ENCODE peak calls at places on chromosomes 11 and 22, in four cellular contexts. A, V, X and C are unnamed samples.

GRCh38 chr11:120181446-120181992 is 29.3 kb upstream of the OAF start:
- DNase-seq in A (no peak), V (no peak), X (no peak), C (no peak)

GRCh38 chr22:27851974-27852713 is 50.6 kb upstream of the MN1 start:
- DNase-seq in A (peak; percentile 74), V (peak; percentile 52), X (no peak), C (no peak)

GRCh38 chr11:67291481-67292381 is 2.6 kb downstream of the ANKRD13D start:
- DNase-seq in A (no peak), V (no peak), X (no peak), C (no peak)

GRCh38 chr11:26649884-26650283 is 72.0 kb downstream of the SLC5A12 start:
- DNase-seq in A (peak; percentile 41), V (peak; percentile 65), X (peak; percentile 3), C (peak; percentile 38)

GRCh38 chr11:106468091-106468490 is 390.6 kb downstream of the AASDHPPT start:
- DNase-seq in A (no peak), V (peak; percentile 20), X (no peak), C (no peak)

GRCh38 chr22:36822581-36822980 is 5.7 kb upstream of the PVALB start:
- DNase-seq in A (no peak), V (no peak), X (no peak), C (no peak)

GRCh38 chr11:36015806-36016205 is 71.9 kb downstream of the LDLRAD3 start:
- DNase-seq in A (no peak), V (no peak), X (no peak), C (no peak)

GRCh38 chr11:10310301-10310841 is 5.5 kb downstream of the ADM start:
- DNase-seq in A (no peak), V (no peak), X (no peak), C (no peak)

GRCh38 chr11:105219670-105220069 is 80.1 kb upstream of the CARD18 start:
- DNase-seq in A (no peak), V (no peak), X (no peak), C (no peak)

GRCh38 chr11:37788141-37788877 is 1190.3 kb upstream of the RAG2 start:
- DNase-seq in A (no peak), V (no peak), X (no peak), C (no peak)

GRCh38 chr11:74932797-74933196 is 16.1 kb downstream of the XRRA1 start:
- DNase-seq in A (no peak), V (no peak), X (no peak), C (no peak)

GRCh38 chr22:17606472-17606871 is 22.1 kb downstream of the ATP6V1E1 start:
- DNase-seq in A (peak; percentile 42), V (no peak), X (no peak), C (no peak)

GRCh38 chr22:31625661-31626426 is 36.2 kb downstream of the PISD start:
- DNase-seq in A (no peak), V (no peak), X (no peak), C (peak; percentile 59)

GRCh38 chr11:34972892-34973291 is 56.5 kb downstream of the PDHX start:
- DNase-seq in A (no peak), V (no peak), X (no peak), C (no peak)
- TF ChIP-seq ELF1 in A (no peak), V (no peak), X (no peak), C (no peak)

DNA sequence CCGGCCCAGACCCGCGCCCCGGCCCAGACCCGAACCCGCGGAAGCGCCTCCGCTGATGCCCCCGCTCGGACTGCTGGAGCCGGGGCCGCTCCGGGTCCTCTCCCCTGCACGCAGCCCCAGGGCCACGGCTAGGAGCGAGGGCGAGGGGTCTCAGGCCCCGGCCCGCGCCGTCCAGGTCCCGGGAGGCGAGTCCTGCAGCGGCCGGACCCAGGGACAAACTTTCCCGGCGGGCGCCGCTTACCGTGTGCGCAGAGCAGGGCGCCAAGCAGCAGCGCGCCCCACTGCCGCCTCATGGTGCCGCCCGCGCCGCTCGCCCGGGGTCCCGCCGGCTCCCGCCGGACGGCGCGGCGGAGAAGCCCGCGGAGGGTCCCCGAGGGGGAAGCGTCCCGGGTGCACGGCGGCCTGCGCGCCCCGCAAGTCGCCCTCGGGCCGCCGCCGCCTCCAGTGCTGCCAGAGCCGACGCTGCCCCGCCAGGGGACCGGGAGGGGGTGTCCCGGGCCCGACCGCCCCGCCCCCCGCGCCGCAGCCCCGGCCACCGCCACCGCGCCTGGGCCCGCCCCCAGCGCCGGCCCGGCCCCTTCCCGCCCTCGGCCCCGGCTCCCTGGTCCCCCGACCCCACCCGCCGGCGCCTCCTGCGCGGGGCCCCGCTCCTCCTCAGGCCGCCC is at the start of gene LRP4:
- DNase-seq in A (peak; percentile 95), V (no peak), X (no peak), C (peak; percentile 92)
- TF ChIP-seq ELF1 in A (no peak), V (no peak), X (no peak), C (no peak)

GRCh38 chr11:11670582-11670981 is 48.8 kb upstream of the GALNT18 start:
- DNase-seq in A (no peak), V (no peak), X (no peak), C (no peak)

GRCh38 chr11:11667056-11667455 is 45.3 kb upstream of the GALNT18 start:
- DNase-seq in A (no peak), V (no peak), X (no peak), C (no peak)

GRCh38 chr11:11669447-11669846 is 47.6 kb upstream of the GALNT18 start:
- DNase-seq in A (no peak), V (no peak), X (no peak), C (no peak)

GRCh38 chr11:11668781-11669180 is 47.0 kb upstream of the GALNT18 start:
- DNase-seq in A (no peak), V (no peak), X (no peak), C (no peak)

GRCh38 chr11:11668293-11668692 is 46.5 kb upstream of the GALNT18 start:
- DNase-seq in A (peak; percentile 13), V (no peak), X (no peak), C (no peak)
- TF ChIP-seq ELF1 in A (no peak), V (no peak), X (no peak), C (no peak)

DNA sequence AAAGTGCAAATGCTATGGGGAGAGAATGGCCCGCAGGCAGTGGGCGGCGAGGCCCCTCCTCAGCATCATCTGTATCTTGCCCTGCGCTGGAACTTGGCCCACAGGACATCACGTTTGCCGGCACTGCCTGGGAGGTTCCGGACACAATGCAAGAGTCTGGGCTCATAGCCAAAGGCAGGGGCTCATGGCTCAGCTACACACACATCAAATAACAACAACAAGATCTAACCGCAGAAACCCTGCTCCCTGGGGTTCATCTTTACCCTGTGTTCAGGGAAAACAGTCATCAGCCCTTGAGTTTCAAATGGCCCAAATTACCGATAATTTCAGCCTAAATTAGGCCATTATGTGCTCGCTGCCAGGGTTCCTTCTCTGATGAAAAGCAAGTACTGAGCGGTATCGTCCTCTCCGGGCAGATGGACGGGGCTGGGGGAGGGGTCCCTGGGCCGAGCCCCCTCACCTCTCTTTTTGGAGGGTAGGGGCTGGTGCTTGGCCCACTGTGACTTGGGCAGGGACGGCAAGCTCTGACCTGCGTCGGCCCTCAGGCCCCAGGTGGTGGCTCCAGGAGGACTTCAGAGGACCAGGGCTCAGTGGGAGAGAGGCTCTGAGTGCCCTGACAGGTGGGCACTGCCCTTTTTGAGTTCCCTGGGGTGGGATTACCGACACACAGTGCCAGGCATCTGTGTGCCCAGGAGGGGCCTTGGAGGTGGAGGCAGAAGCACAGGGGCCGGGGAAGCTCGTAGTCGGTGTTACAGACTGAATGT is 25.0 kb upstream of the GAL start:
- DNase-seq in A (peak; percentile 89), V (peak; percentile 55), X (no peak), C (peak; percentile 33)
- TF ChIP-seq ELF1 in A (no peak), V (no peak), X (no peak), C (no peak)

DNA sequence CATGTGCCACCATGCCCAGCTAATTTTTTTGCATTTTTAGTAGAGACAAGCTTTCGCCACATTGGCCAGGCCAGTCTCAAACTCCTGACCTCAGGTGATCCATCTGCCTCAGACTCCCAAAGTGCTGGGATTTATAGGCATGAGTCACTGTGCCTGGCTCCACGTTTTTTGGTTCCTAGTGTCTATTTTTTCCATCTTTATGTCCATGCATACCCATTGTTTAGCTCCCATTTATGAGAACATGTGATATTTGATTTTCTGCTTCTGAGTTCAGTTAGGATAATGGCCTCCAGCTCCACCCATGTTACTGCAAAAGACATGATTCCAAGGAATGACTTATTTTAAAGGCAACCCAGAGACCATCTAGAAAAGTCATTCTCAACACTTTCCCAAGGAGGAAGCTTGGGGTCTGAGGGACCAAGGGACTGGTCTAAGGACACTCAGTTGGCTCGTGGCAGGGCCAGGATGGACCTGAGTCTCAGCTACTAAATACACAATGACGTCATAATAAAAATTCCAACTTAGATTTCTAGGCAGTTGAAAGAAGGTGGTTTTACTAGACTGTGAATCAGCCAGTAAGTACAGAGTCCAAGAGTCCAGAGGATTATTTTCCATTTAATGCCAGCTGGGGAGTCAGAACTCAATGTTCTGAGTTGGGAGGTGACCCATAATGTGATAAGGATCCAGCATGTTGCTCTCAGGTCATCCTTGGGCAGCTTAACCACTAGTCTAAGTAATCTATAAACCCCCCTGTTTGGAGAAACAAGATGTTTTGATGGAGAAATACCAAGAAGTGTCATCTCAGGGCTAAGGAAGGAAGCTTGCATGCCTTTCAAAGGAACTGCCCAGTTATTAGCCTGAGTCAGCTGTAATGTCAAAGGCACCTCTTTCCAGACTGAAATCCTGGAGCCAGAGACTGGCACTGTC is 39.4 kb downstream of the ABTB2 start:
- DNase-seq in A (no peak), V (peak; percentile 72), X (no peak), C (no peak)
- TF ChIP-seq ELF1 in A (no peak), V (no peak), X (no peak), C (no peak)

GRCh38 chr11:122089111-122089510 is 26.9 kb downstream of the BLID start:
- DNase-seq in A (no peak), V (no peak), X (no peak), C (no peak)

GRCh38 chr11:122082203-122082602 is 33.8 kb downstream of the BLID start:
- DNase-seq in A (no peak), V (no peak), X (no peak), C (no peak)

GRCh38 chr11:122081073-122081472 is 34.9 kb downstream of the BLID start:
- DNase-seq in A (no peak), V (no peak), X (no peak), C (no peak)

GRCh38 chr11:122085712-122086111 is 30.3 kb downstream of the BLID start:
- DNase-seq in A (no peak), V (no peak), X (no peak), C (no peak)

GRCh38 chr11:122085264-122085663 is 30.8 kb downstream of the BLID start:
- DNase-seq in A (no peak), V (no peak), X (no peak), C (no peak)
- TF ChIP-seq ELF1 in A (no peak), V (no peak), X (no peak), C (no peak)

GRCh38 chr22:19968450-19968891 is 26.9 kb upstream of the TXNRD2 start:
- DNase-seq in A (no peak), V (no peak), X (no peak), C (no peak)
- TF ChIP-seq ELF1 in A (no peak), V (no peak), X (no peak), C (no peak)